ENCODE peak calls at places on chromosomes 12 and 14, in five cellular contexts. One of them, this sample, is unnamed.

GRCh38 chr12:11746024-11746771 is 96.7 kb downstream of the ETV6 start:
- DNase-seq in astrocyte of the spinal cord: no peak
- DNase-seq in epithelial cell of esophagus: peak
- DNase-seq in body of pancreas: no peak
- DNase-seq in upper lobe of left lung: no peak
- DNase-seq in this sample: no peak

GRCh38 chr12:100758083-100758482 is 36.5 kb upstream of the ANO4 start:
- DNase-seq in epithelial cell of esophagus: no peak
- DNase-seq in astrocyte of the spinal cord: no peak
- DNase-seq in body of pancreas: no peak
- DNase-seq in upper lobe of left lung: no peak
- DNase-seq in this sample: no peak

GRCh38 chr12:65462506-65462905 is 184.0 kb downstream of the MSRB3 start:
- DNase-seq in body of pancreas: no peak
- DNase-seq in epithelial cell of esophagus: no peak
- DNase-seq in astrocyte of the spinal cord: no peak
- DNase-seq in upper lobe of left lung: no peak
- DNase-seq in this sample: no peak

GRCh38 chr12:92735131-92735721 is 32.4 kb downstream of the PLEKHG7 start:
- DNase-seq in body of pancreas: no peak
- DNase-seq in astrocyte of the spinal cord: peak
- DNase-seq in upper lobe of left lung: no peak
- DNase-seq in epithelial cell of esophagus: peak
- DNase-seq in this sample: no peak

GRCh38 chr12:67751376-67751928 is 102.9 kb downstream of the DYRK2 start:
- DNase-seq in upper lobe of left lung: no peak
- DNase-seq in epithelial cell of esophagus: no peak
- DNase-seq in astrocyte of the spinal cord: no peak
- DNase-seq in body of pancreas: no peak
- DNase-seq in this sample: no peak

GRCh38 chr14:84080961-84081360 is 1449.0 kb upstream of the FLRT2 start:
- DNase-seq in astrocyte of the spinal cord: no peak
- DNase-seq in epithelial cell of esophagus: no peak
- DNase-seq in body of pancreas: no peak
- DNase-seq in upper lobe of left lung: no peak
- DNase-seq in this sample: no peak

GRCh38 chr12:46260153-46260912 is 8.5 kb downstream of the SLC38A1 start:
- DNase-seq in upper lobe of left lung: no peak
- DNase-seq in body of pancreas: no peak
- DNase-seq in epithelial cell of esophagus: peak
- DNase-seq in astrocyte of the spinal cord: peak
- DNase-seq in this sample: no peak

GRCh38 chr12:31206038-31206670 is 119.8 kb downstream of the SINHCAF start:
- DNase-seq in epithelial cell of esophagus: peak
- DNase-seq in upper lobe of left lung: no peak
- DNase-seq in body of pancreas: peak
- DNase-seq in astrocyte of the spinal cord: peak
- DNase-seq in this sample: no peak

GRCh38 chr14:25411933-25412757 is 362.2 kb upstream of the STXBP6 start:
- DNase-seq in epithelial cell of esophagus: peak
- DNase-seq in astrocyte of the spinal cord: peak
- DNase-seq in body of pancreas: no peak
- DNase-seq in upper lobe of left lung: no peak
- DNase-seq in this sample: no peak

GRCh38 chr12:109654357-109654756 is 59.3 kb upstream of the FAM222A start:
- DNase-seq in body of pancreas: no peak
- DNase-seq in astrocyte of the spinal cord: no peak
- DNase-seq in epithelial cell of esophagus: no peak
- DNase-seq in upper lobe of left lung: no peak
- DNase-seq in this sample: no peak

GRCh38 chr14:33657478-33657877 is 293.4 kb downstream of the EGLN3 start:
- DNase-seq in astrocyte of the spinal cord: peak
- DNase-seq in body of pancreas: no peak
- DNase-seq in epithelial cell of esophagus: peak
- DNase-seq in upper lobe of left lung: no peak
- DNase-seq in this sample: no peak

GRCh38 chr14:22428681-22429315 is 160.2 kb downstream of the DAD1 start:
- DNase-seq in epithelial cell of esophagus: peak
- DNase-seq in astrocyte of the spinal cord: no peak
- DNase-seq in upper lobe of left lung: peak
- DNase-seq in body of pancreas: no peak
- DNase-seq in this sample: no peak

GRCh38 chr14:23141706-23142467 is 22.8 kb upstream of the CEBPE start:
- DNase-seq in astrocyte of the spinal cord: peak
- DNase-seq in epithelial cell of esophagus: peak
- DNase-seq in upper lobe of left lung: peak
- DNase-seq in body of pancreas: peak
- DNase-seq in this sample: peak

GRCh38 chr12:79183003-79183402 is 318.4 kb downstream of the SYT1 start:
- DNase-seq in astrocyte of the spinal cord: no peak
- DNase-seq in epithelial cell of esophagus: peak
- DNase-seq in body of pancreas: no peak
- DNase-seq in upper lobe of left lung: no peak
- DNase-seq in this sample: no peak

GRCh38 chr14:77376380-77376770 is 519 bp downstream of the TMED8 start:
- DNase-seq in body of pancreas: peak
- DNase-seq in astrocyte of the spinal cord: peak
- DNase-seq in upper lobe of left lung: peak
- DNase-seq in epithelial cell of esophagus: peak
- DNase-seq in this sample: peak

GRCh38 chr12:47397664-47398281 is 308.1 kb downstream of the RPAP3 start:
- DNase-seq in epithelial cell of esophagus: peak
- DNase-seq in upper lobe of left lung: no peak
- DNase-seq in body of pancreas: no peak
- DNase-seq in astrocyte of the spinal cord: peak
- DNase-seq in this sample: no peak

GRCh38 chr12:119910586-119910985 is 33.5 kb upstream of the CIT start:
- DNase-seq in body of pancreas: no peak
- DNase-seq in upper lobe of left lung: no peak
- DNase-seq in astrocyte of the spinal cord: no peak
- DNase-seq in epithelial cell of esophagus: no peak
- DNase-seq in this sample: no peak

GRCh38 chr14:81767266-81767987 is 233.8 kb upstream of the SEL1L start:
- DNase-seq in epithelial cell of esophagus: no peak
- DNase-seq in body of pancreas: no peak
- DNase-seq in upper lobe of left lung: no peak
- DNase-seq in astrocyte of the spinal cord: no peak
- DNase-seq in this sample: no peak

GRCh38 chr12:113048716-113049127 is 7.8 kb upstream of the DTX1 start:
- DNase-seq in epithelial cell of esophagus: peak
- DNase-seq in astrocyte of the spinal cord: peak
- DNase-seq in upper lobe of left lung: peak
- DNase-seq in body of pancreas: peak
- DNase-seq in this sample: peak

GRCh38 chr12:113051759-113052158 is 4.8 kb upstream of the DTX1 start:
- DNase-seq in body of pancreas: no peak
- DNase-seq in epithelial cell of esophagus: no peak
- DNase-seq in upper lobe of left lung: no peak
- DNase-seq in astrocyte of the spinal cord: no peak
- DNase-seq in this sample: no peak

GRCh38 chr12:113050808-113051207 is 5.7 kb upstream of the DTX1 start:
- DNase-seq in upper lobe of left lung: no peak
- DNase-seq in epithelial cell of esophagus: no peak
- DNase-seq in astrocyte of the spinal cord: no peak
- DNase-seq in body of pancreas: no peak
- DNase-seq in this sample: no peak

GRCh38 chr12:113052326-113052725 is 4.2 kb upstream of the DTX1 start:
- DNase-seq in astrocyte of the spinal cord: no peak
- DNase-seq in upper lobe of left lung: no peak
- DNase-seq in epithelial cell of esophagus: no peak
- DNase-seq in body of pancreas: no peak
- DNase-seq in this sample: no peak

GRCh38 chr12:113049976-113050742 is 6.4 kb upstream of the DTX1 start:
- DNase-seq in body of pancreas: no peak
- DNase-seq in epithelial cell of esophagus: peak
- DNase-seq in astrocyte of the spinal cord: no peak
- DNase-seq in upper lobe of left lung: no peak
- DNase-seq in this sample: no peak
- TF ChIP-seq CTCF in body of pancreas: peak
- TF ChIP-seq CTCF in epithelial cell of esophagus: peak
- TF ChIP-seq CTCF in astrocyte of the spinal cord: peak
- TF ChIP-seq CTCF in upper lobe of left lung: no peak
- TF ChIP-seq CTCF in this sample: no peak

GRCh38 chr12:115920395-115921183 is 356.9 kb downstream of the MED13L start:
- DNase-seq in astrocyte of the spinal cord: peak
- DNase-seq in body of pancreas: no peak
- DNase-seq in upper lobe of left lung: no peak
- DNase-seq in epithelial cell of esophagus: no peak
- DNase-seq in this sample: no peak
- TF ChIP-seq CTCF in astrocyte of the spinal cord: no peak
- TF ChIP-seq CTCF in body of pancreas: no peak
- TF ChIP-seq CTCF in upper lobe of left lung: no peak
- TF ChIP-seq CTCF in epithelial cell of esophagus: no peak
- TF ChIP-seq CTCF in this sample: no peak

DNA sequence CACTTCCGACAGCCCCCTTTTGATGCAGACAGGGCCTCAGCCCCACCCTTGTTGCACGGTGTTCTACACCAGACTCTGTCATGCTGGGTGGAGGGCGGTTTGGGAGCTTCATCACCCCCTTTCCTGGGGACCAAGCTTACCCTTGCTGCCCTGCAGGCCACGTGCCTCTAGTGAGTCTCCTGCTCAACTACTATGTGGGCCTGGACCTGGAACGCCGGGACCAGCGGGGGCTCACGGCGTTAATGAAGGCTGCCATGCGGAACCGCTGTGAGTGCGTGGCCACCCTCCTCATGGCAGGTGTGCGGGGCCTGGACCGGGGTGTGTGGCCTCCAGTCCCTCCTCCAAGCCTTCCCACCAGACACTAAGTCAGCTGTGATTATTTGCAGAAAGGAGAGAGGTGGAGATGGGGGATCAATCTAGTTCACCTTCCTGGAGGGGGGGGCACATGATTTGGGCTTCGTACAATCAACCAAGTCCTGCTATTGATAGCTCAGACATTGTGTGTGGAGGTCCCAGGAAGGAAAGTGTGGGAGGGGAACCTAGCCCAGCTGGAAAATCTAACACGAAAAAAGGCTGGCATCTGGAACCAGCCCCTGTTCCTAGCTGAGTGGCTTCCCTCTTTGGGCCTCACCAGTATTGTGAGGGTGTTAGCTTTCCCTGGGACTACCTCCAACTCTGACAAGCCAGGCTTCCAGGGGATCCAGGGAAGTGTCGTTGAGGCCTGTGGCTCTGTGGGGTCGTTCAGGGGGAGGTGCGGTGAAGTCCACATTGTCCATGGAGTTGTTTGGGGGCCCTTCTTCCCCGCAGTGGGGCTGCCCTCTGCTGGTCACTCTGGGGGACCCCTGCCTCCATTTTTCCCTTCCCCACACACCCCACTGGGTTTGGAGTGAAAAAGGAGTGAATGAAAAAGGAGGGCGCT is 1.6 kb downstream of the ANKRD33 start:
- DNase-seq in upper lobe of left lung: no peak
- DNase-seq in body of pancreas: no peak
- DNase-seq in epithelial cell of esophagus: no peak
- DNase-seq in astrocyte of the spinal cord: no peak
- DNase-seq in this sample: no peak
- TF ChIP-seq CTCF in upper lobe of left lung: no peak
- TF ChIP-seq CTCF in body of pancreas: no peak
- TF ChIP-seq CTCF in epithelial cell of esophagus: no peak
- TF ChIP-seq CTCF in astrocyte of the spinal cord: peak
- TF ChIP-seq CTCF in this sample: no peak

DNA sequence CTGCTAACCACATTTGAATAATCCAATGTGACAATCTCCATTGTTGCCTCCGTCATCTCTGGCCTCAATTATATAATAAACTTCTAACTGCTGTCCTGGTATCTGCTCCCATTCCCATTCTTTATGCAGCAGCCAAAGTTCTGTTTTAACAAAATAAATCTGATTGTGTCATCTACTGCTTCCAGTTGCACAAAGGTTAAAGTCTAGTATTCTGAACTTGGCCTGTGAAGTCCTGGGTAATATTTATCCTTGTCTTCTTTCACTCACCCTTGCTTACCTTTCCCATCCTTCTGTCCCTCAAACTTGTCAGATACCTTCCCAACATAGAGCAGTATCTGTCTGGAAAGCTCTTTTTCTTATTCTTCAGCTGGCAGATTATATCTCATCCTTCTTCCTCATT is 19.3 kb upstream of the STRAP start:
- DNase-seq in epithelial cell of esophagus: no peak
- DNase-seq in astrocyte of the spinal cord: no peak
- DNase-seq in upper lobe of left lung: no peak
- DNase-seq in body of pancreas: no peak
- DNase-seq in this sample: no peak
- TF ChIP-seq CTCF in epithelial cell of esophagus: no peak
- TF ChIP-seq CTCF in astrocyte of the spinal cord: no peak
- TF ChIP-seq CTCF in upper lobe of left lung: no peak
- TF ChIP-seq CTCF in body of pancreas: no peak
- TF ChIP-seq CTCF in this sample: no peak

GRCh38 chr14:76112889-76113611 is 38.7 kb upstream of the GPATCH2L start:
- DNase-seq in astrocyte of the spinal cord: no peak
- DNase-seq in upper lobe of left lung: no peak
- DNase-seq in epithelial cell of esophagus: no peak
- DNase-seq in body of pancreas: no peak
- DNase-seq in this sample: no peak
- TF ChIP-seq CTCF in astrocyte of the spinal cord: no peak
- TF ChIP-seq CTCF in upper lobe of left lung: no peak
- TF ChIP-seq CTCF in epithelial cell of esophagus: no peak
- TF ChIP-seq CTCF in body of pancreas: no peak
- TF ChIP-seq CTCF in this sample: no peak

GRCh38 chr12:124517260-124518050 is 50.0 kb downstream of the NCOR2 start:
- DNase-seq in epithelial cell of esophagus: peak
- DNase-seq in upper lobe of left lung: peak
- DNase-seq in body of pancreas: peak
- DNase-seq in astrocyte of the spinal cord: peak
- DNase-seq in this sample: peak
- TF ChIP-seq CTCF in epithelial cell of esophagus: no peak
- TF ChIP-seq CTCF in upper lobe of left lung: no peak
- TF ChIP-seq CTCF in body of pancreas: no peak
- TF ChIP-seq CTCF in astrocyte of the spinal cord: peak
- TF ChIP-seq CTCF in this sample: no peak

This sample was measured in mesothelial cell of epicardium.